ENCODE peak calls at places on chromosomes 7 and 10, in five cellular contexts. R, N, O, P and I are unnamed samples.

GRCh38 chr10:50432610-50433009 is 181.3 kb upstream of the ASAH2 start:
- DNase-seq in R (no peak), N (no peak), O (no peak), P (no peak), I (no peak)

GRCh38 chr10:127386606-127387327 is 162.3 kb upstream of the NPS start:
- DNase-seq in R (no peak), N (no peak), O (no peak), P (no peak), I (no peak)

GRCh38 chr10:132545659-132546367 is 8.2 kb downstream of the INPP5A start:
- DNase-seq in R (no peak), N (no peak), O (no peak), P (no peak), I (no peak)

GRCh38 chr7:43753401-43753800 is 5.1 kb upstream of the BLVRA start:
- DNase-seq in R (no peak), N (no peak), O (no peak), P (no peak), I (no peak)

GRCh38 chr10:118751272-118751671 is 3.5 kb downstream of the CACUL1 start:
- DNase-seq in R (no peak), N (no peak), O (no peak), P (no peak), I (no peak)

GRCh38 chr10:3126741-3127342 is 45.7 kb downstream of the PITRM1 start:
- DNase-seq in R (no peak), N (no peak), O (no peak), P (no peak), I (no peak)

GRCh38 chr10:129531195-129531968 is 64.3 kb downstream of the MGMT start:
- DNase-seq in R (peak; percentile 34), N (no peak), O (no peak), P (no peak), I (peak; percentile 7)

GRCh38 chr7:137923380-137923779 is 76.6 kb upstream of the DGKI start:
- DNase-seq in R (no peak), N (no peak), O (no peak), P (no peak), I (no peak)

GRCh38 chr10:71569775-71570588 is 149.6 kb downstream of the C10orf105 start:
- DNase-seq in R (peak; percentile 53), N (peak; percentile 98), O (no peak), P (peak; percentile 86), I (peak; percentile 18)

GRCh38 chr7:80942261-80943041 is 23.6 kb upstream of the SEMA3C start:
- DNase-seq in R (peak; percentile 61), N (no peak), O (no peak), P (no peak), I (peak; percentile 79)

GRCh38 chr10:132113206-132113605 is 47.5 kb downstream of the JAKMIP3 start:
- DNase-seq in R (no peak), N (no peak), O (no peak), P (no peak), I (no peak)

GRCh38 chr10:70909326-70909935 is 21.1 kb upstream of the PCBD1 start:
- DNase-seq in R (no peak), N (no peak), O (no peak), P (no peak), I (no peak)

GRCh38 chr7:4178416-4178815 is 503.7 kb upstream of the FOXK1 start:
- DNase-seq in R (no peak), N (no peak), O (no peak), P (no peak), I (no peak)

GRCh38 chr7:107725138-107725740 is 18.7 kb upstream of the CBLL1 start:
- DNase-seq in R (peak; percentile 52), N (no peak), O (peak; percentile 12), P (peak; percentile 76), I (peak; percentile 49)

GRCh38 chr10:64113796-64114195 is 592.6 kb downstream of the REEP3 start:
- DNase-seq in R (no peak), N (no peak), O (no peak), P (no peak), I (no peak)

GRCh38 chr10:64113375-64113774 is 592.2 kb downstream of the REEP3 start:
- DNase-seq in R (no peak), N (no peak), O (no peak), P (no peak), I (no peak)

GRCh38 chr10:64115913-64116643 is 594.9 kb downstream of the REEP3 start:
- DNase-seq in R (no peak), N (no peak), O (no peak), P (peak; percentile 17), I (no peak)

GRCh38 chr10:64116731-64117130 is 595.5 kb downstream of the REEP3 start:
- DNase-seq in R (no peak), N (no peak), O (no peak), P (no peak), I (no peak)

GRCh38 chr10:64115471-64115870 is 594.3 kb downstream of the REEP3 start:
- DNase-seq in R (no peak), N (no peak), O (no peak), P (no peak), I (no peak)
- TF ChIP-seq SRF in R (no peak), N (no peak), O (no peak), P (no peak), I (no peak)

GRCh38 chr7:51226916-51227535 is 89.6 kb downstream of the COBL start:
- DNase-seq in R (no peak), N (no peak), O (no peak), P (no peak), I (no peak)
- TF ChIP-seq RAD21 in R (no peak), N (no peak), O (no peak), P (no peak), I (no peak)

GRCh38 chr10:691216-691615 is 1.7 kb upstream of the DIP2C start:
- DNase-seq in R (no peak), N (no peak), O (no peak), P (no peak), I (no peak)

GRCh38 chr10:693506-693905 is 4.0 kb upstream of the DIP2C start:
- DNase-seq in R (no peak), N (no peak), O (no peak), P (no peak), I (no peak)

GRCh38 chr10:690227-691161 is 1.0 kb upstream of the DIP2C start:
- DNase-seq in R (no peak), N (no peak), O (no peak), P (no peak), I (no peak)

GRCh38 chr10:695396-695795 is 5.9 kb upstream of the DIP2C start:
- DNase-seq in R (no peak), N (no peak), O (no peak), P (no peak), I (no peak)

GRCh38 chr10:692682-693351 is 3.3 kb upstream of the DIP2C start:
- DNase-seq in R (no peak), N (no peak), O (no peak), P (no peak), I (no peak)
- TF ChIP-seq SRF in R (no peak), N (no peak), O (no peak), P (no peak), I (no peak)

GRCh38 chr10:6878067-6878412 is 298.0 kb upstream of the PRKCQ start:
- DNase-seq in R (no peak), N (peak; percentile 56), O (no peak), P (no peak), I (no peak)
- TF ChIP-seq RAD21 in R (no peak), N (peak; percentile 79), O (no peak), P (no peak), I (no peak)

DNA sequence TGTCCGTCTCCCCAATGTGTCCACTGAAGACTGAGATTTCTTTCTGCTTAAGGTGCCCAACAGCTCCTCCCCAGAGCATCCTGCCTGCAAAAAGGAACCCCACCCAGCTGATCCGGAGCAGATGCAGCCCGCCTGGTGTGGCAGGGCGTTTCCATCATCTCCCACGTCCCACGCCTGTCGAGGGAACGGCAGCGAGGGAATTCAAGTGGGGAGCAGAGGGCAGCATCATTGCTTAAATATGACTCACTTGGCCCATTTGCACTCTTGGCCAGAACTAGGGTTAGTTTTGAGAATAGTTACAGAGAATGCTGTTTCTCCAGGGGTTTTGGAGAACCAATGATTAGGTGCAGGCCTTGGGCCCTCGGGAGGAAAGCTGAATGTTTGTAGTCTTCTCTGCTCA is 20.8 kb downstream of the VWA2 start:
- DNase-seq in R (no peak), N (no peak), O (no peak), P (no peak), I (no peak)
- TF ChIP-seq SRF in R (no peak), N (no peak), O (no peak), P (no peak), I (no peak)